ENCODE peak calls at places on chromosomes 16 and 17, in six cellular contexts. One of them, this sample, is unnamed.

GRCh38 chr16:29674188-29674587 is 4.8 kb upstream of the QPRT start:
- DNase-seq in lower lobe of right lung: peak; percentile 61
- DNase-seq in ovary: peak; percentile 91
- DNase-seq in fibroblast of villous mesenchyme: peak; percentile 59
- DNase-seq in body of pancreas: peak; percentile 24
- DNase-seq in GM12864: no peak
- DNase-seq in this sample: no peak

GRCh38 chr17:29763273-29763672 is 140.6 kb upstream of the CORO6 start:
- DNase-seq in ovary: no peak
- DNase-seq in lower lobe of right lung: no peak
- DNase-seq in GM12864: no peak
- DNase-seq in fibroblast of villous mesenchyme: no peak
- DNase-seq in body of pancreas: no peak
- DNase-seq in this sample: no peak

GRCh38 chr16:59192551-59193199 is 458.6 kb upstream of the GOT2 start:
- DNase-seq in lower lobe of right lung: no peak
- DNase-seq in ovary: no peak
- DNase-seq in body of pancreas: no peak
- DNase-seq in GM12864: peak; percentile 3
- DNase-seq in fibroblast of villous mesenchyme: no peak
- DNase-seq in this sample: no peak

GRCh38 chr16:72372082-72372615 is 200.2 kb upstream of the PMFBP1 start:
- DNase-seq in GM12864: no peak
- DNase-seq in lower lobe of right lung: no peak
- DNase-seq in fibroblast of villous mesenchyme: no peak
- DNase-seq in body of pancreas: no peak
- DNase-seq in ovary: no peak
- DNase-seq in this sample: no peak

GRCh38 chr17:51761105-51761504 is 397.4 kb downstream of the CA10 start:
- DNase-seq in fibroblast of villous mesenchyme: no peak
- DNase-seq in lower lobe of right lung: no peak
- DNase-seq in GM12864: no peak
- DNase-seq in ovary: no peak
- DNase-seq in body of pancreas: no peak
- DNase-seq in this sample: no peak

GRCh38 chr17:79993390-79994221 is 42.1 kb downstream of the TBC1D16 start:
- DNase-seq in lower lobe of right lung: peak; percentile 85
- DNase-seq in GM12864: no peak
- DNase-seq in ovary: peak; percentile 87
- DNase-seq in body of pancreas: peak; percentile 82
- DNase-seq in fibroblast of villous mesenchyme: peak; percentile 98
- DNase-seq in this sample: peak; percentile 98

GRCh38 chr17:44323359-44324091 is 1.1 kb downstream of the SLC25A39 start:
- DNase-seq in lower lobe of right lung: no peak
- DNase-seq in body of pancreas: no peak
- DNase-seq in fibroblast of villous mesenchyme: no peak
- DNase-seq in ovary: no peak
- DNase-seq in GM12864: no peak
- DNase-seq in this sample: peak; percentile 85

GRCh38 chr16:17302620-17303019 is 168.1 kb downstream of the XYLT1 start:
- DNase-seq in lower lobe of right lung: no peak
- DNase-seq in GM12864: no peak
- DNase-seq in fibroblast of villous mesenchyme: no peak
- DNase-seq in ovary: no peak
- DNase-seq in body of pancreas: no peak
- DNase-seq in this sample: no peak

GRCh38 chr17:5297245-5297644 is 15.2 kb downstream of the RABEP1 start:
- DNase-seq in ovary: no peak
- DNase-seq in GM12864: no peak
- DNase-seq in body of pancreas: no peak
- DNase-seq in fibroblast of villous mesenchyme: no peak
- DNase-seq in lower lobe of right lung: no peak
- DNase-seq in this sample: no peak

GRCh38 chr17:30279156-30279555 is 12.6 kb downstream of the BLMH start:
- DNase-seq in fibroblast of villous mesenchyme: no peak
- DNase-seq in ovary: no peak
- DNase-seq in body of pancreas: no peak
- DNase-seq in GM12864: no peak
- DNase-seq in lower lobe of right lung: no peak
- DNase-seq in this sample: no peak

GRCh38 chr17:79022507-79022991 is 1.4 kb upstream of the C1QTNF1 start:
- DNase-seq in body of pancreas: no peak
- DNase-seq in fibroblast of villous mesenchyme: peak; percentile 42
- DNase-seq in lower lobe of right lung: peak; percentile 71
- DNase-seq in ovary: peak; percentile 42
- DNase-seq in GM12864: no peak
- DNase-seq in this sample: peak; percentile 45

GRCh38 chr16:47197536-47198179 is 53.9 kb upstream of the NETO2 start:
- DNase-seq in GM12864: no peak
- DNase-seq in body of pancreas: no peak
- DNase-seq in ovary: no peak
- DNase-seq in fibroblast of villous mesenchyme: peak; percentile 28
- DNase-seq in lower lobe of right lung: no peak
- DNase-seq in this sample: no peak

GRCh38 chr17:19311421-19312215 is 50.9 kb downstream of the B9D1 start:
- DNase-seq in body of pancreas: no peak
- DNase-seq in fibroblast of villous mesenchyme: no peak
- DNase-seq in ovary: no peak
- DNase-seq in GM12864: no peak
- DNase-seq in lower lobe of right lung: peak; percentile 37
- DNase-seq in this sample: peak; percentile 82

GRCh38 chr16:53753431-53753830 is 49.5 kb downstream of the FTO start:
- DNase-seq in body of pancreas: no peak
- DNase-seq in fibroblast of villous mesenchyme: no peak
- DNase-seq in GM12864: no peak
- DNase-seq in lower lobe of right lung: no peak
- DNase-seq in ovary: no peak
- DNase-seq in this sample: no peak

GRCh38 chr16:73057369-73058210 is 9.7 kb upstream of the ZFHX3 start:
- DNase-seq in body of pancreas: peak; percentile 68
- DNase-seq in lower lobe of right lung: peak; percentile 63
- DNase-seq in GM12864: no peak
- DNase-seq in ovary: peak; percentile 61
- DNase-seq in fibroblast of villous mesenchyme: peak; percentile 40
- DNase-seq in this sample: peak; percentile 95

GRCh38 chr17:35089846-35090193 is 26.3 kb upstream of the RFFL start:
- DNase-seq in ovary: peak; percentile 23
- DNase-seq in body of pancreas: no peak
- DNase-seq in GM12864: no peak
- DNase-seq in lower lobe of right lung: peak; percentile 54
- DNase-seq in fibroblast of villous mesenchyme: peak; percentile 39
- DNase-seq in this sample: peak; percentile 69

GRCh38 chr16:62194828-62195227 is 158.6 kb upstream of the CDH8 start:
- DNase-seq in lower lobe of right lung: no peak
- DNase-seq in fibroblast of villous mesenchyme: no peak
- DNase-seq in ovary: no peak
- DNase-seq in GM12864: no peak
- DNase-seq in body of pancreas: no peak
- DNase-seq in this sample: peak; percentile 6

GRCh38 chr17:73476890-73477350 is 165.1 kb upstream of the CDC42EP4 start:
- DNase-seq in lower lobe of right lung: no peak
- DNase-seq in fibroblast of villous mesenchyme: no peak
- DNase-seq in body of pancreas: no peak
- DNase-seq in ovary: no peak
- DNase-seq in GM12864: no peak
- DNase-seq in this sample: peak; percentile 27

GRCh38 chr16:53726625-53727024 is 22.7 kb downstream of the FTO start:
- DNase-seq in lower lobe of right lung: no peak
- DNase-seq in body of pancreas: no peak
- DNase-seq in fibroblast of villous mesenchyme: no peak
- DNase-seq in GM12864: no peak
- DNase-seq in ovary: no peak
- DNase-seq in this sample: no peak

GRCh38 chr17:28384281-28385036 is 13.0 kb downstream of the SARM1 start:
- DNase-seq in fibroblast of villous mesenchyme: no peak
- DNase-seq in body of pancreas: peak; percentile 93
- DNase-seq in lower lobe of right lung: peak; percentile 88
- DNase-seq in ovary: no peak
- DNase-seq in GM12864: no peak
- DNase-seq in this sample: no peak

GRCh38 chr17:3271072-3271848 is 26.9 kb downstream of the OR3A1 start:
- DNase-seq in body of pancreas: no peak
- DNase-seq in ovary: no peak
- DNase-seq in GM12864: no peak
- DNase-seq in fibroblast of villous mesenchyme: no peak
- DNase-seq in lower lobe of right lung: no peak
- DNase-seq in this sample: no peak

GRCh38 chr17:62562656-62563055 is 64.8 kb upstream of the MRC2 start:
- DNase-seq in fibroblast of villous mesenchyme: peak; percentile 71
- DNase-seq in body of pancreas: no peak
- DNase-seq in lower lobe of right lung: no peak
- DNase-seq in ovary: no peak
- DNase-seq in GM12864: no peak
- DNase-seq in this sample: no peak

DNA sequence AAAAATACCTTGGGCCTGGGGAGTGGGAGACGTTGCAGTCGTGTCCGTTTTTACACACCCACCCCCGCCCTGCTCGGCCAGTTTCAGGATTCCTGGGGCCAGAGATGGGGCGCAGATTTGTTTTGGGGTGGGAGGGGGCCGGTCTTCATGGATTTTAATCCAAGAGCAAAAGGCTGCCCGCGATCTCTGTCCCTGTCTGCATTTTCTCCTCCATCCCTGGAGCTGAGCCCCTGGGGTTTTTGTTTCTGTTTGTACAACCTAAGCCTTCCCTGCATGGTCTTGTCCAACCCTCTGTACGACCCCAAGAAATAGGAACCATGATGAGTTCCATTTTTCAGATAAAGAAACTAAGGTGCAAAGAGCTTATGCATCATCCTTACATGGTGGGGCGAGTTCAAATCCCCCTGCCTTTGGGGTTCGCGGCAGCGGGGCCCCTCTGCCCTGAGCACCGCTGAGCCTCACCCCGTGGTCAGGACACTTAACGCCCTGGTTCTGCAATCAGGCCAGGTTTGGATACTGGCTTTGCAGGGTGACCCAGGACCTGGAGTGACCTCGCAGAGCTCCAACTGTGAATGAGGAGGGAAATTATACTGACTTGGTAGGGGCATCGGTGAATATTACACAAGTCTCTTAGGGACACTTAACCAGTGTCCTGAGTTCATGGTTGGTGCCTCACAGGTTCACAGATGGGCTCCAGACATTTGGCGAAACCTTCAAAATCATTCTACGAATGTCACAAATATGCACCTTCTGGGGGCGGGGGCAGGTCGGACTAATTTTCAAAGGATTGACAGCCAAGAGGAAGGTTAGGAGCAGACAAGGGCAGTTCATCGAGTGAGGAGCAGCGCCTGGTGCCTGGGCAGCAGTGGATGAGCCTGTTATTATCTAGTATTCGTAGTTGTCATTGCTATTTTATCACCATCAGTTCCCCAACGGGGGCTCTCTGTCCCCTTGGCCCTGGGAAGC is 4.1 kb upstream of the FOXF1 start:
- DNase-seq in GM12864: no peak
- DNase-seq in body of pancreas: no peak
- DNase-seq in fibroblast of villous mesenchyme: no peak
- DNase-seq in lower lobe of right lung: no peak
- DNase-seq in ovary: no peak
- DNase-seq in this sample: peak; percentile 79
- H3K4me3 ChIP-seq in GM12864: no peak overlapping the region
- H3K4me3 ChIP-seq in body of pancreas: no peak overlapping the region
- H3K4me3 ChIP-seq in fibroblast of villous mesenchyme: peak overlapping the region; percentile 96
- H3K4me3 ChIP-seq in lower lobe of right lung: peak overlapping the region; percentile 66
- H3K4me3 ChIP-seq in ovary: no peak overlapping the region
- H3K4me3 ChIP-seq in this sample: no peak overlapping the region

GRCh38 chr17:21029032-21029431 is 13.8 kb downstream of the USP22 start:
- DNase-seq in GM12864: no peak
- DNase-seq in body of pancreas: peak; percentile 54
- DNase-seq in ovary: no peak
- DNase-seq in fibroblast of villous mesenchyme: peak; percentile 88
- DNase-seq in lower lobe of right lung: no peak
- DNase-seq in this sample: no peak

GRCh38 chr17:21028192-21028591 is 14.6 kb downstream of the USP22 start:
- DNase-seq in GM12864: no peak
- DNase-seq in ovary: no peak
- DNase-seq in lower lobe of right lung: no peak
- DNase-seq in body of pancreas: no peak
- DNase-seq in fibroblast of villous mesenchyme: no peak
- DNase-seq in this sample: no peak

GRCh38 chr17:21031756-21032396 is 10.9 kb downstream of the USP22 start:
- DNase-seq in GM12864: no peak
- DNase-seq in ovary: no peak
- DNase-seq in fibroblast of villous mesenchyme: no peak
- DNase-seq in lower lobe of right lung: no peak
- DNase-seq in body of pancreas: no peak
- DNase-seq in this sample: no peak

GRCh38 chr17:21029515-21029914 is 13.3 kb downstream of the USP22 start:
- DNase-seq in body of pancreas: peak; percentile 28
- DNase-seq in ovary: no peak
- DNase-seq in fibroblast of villous mesenchyme: no peak
- DNase-seq in GM12864: no peak
- DNase-seq in lower lobe of right lung: no peak
- DNase-seq in this sample: no peak

DNA sequence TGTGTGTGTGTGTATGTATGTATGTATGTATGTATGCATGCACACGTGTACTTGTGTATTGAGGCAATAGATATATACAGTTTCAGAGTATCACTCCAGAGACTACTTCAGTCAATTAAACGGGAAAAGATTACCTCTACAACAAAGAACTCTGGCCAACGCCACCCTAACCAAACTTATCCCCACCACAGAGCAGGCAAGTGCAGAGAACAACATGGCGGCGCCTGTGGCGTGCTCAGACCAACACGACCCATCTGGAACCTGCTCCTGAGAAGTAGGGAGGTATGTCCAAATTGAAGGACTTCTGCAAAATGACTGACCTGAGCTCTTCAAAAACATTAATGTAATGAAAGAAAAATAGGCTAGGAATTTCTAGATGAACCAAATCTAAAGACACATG is 12.4 kb downstream of the USP22 start:
- DNase-seq in GM12864: no peak
- DNase-seq in lower lobe of right lung: no peak
- DNase-seq in ovary: no peak
- DNase-seq in fibroblast of villous mesenchyme: no peak
- DNase-seq in body of pancreas: no peak
- DNase-seq in this sample: no peak
- H3K4me3 ChIP-seq in GM12864: no peak overlapping the region
- H3K4me3 ChIP-seq in lower lobe of right lung: no peak overlapping the region
- H3K4me3 ChIP-seq in ovary: no peak overlapping the region
- H3K4me3 ChIP-seq in fibroblast of villous mesenchyme: no peak overlapping the region
- H3K4me3 ChIP-seq in body of pancreas: no peak overlapping the region
- H3K4me3 ChIP-seq in this sample: no peak overlapping the region

GRCh38 chr17:41937970-41938851 is 7.8 kb downstream of the ODAD4 start:
- DNase-seq in ovary: no peak
- DNase-seq in lower lobe of right lung: no peak
- DNase-seq in body of pancreas: peak; percentile 87
- DNase-seq in GM12864: no peak
- DNase-seq in fibroblast of villous mesenchyme: no peak
- DNase-seq in this sample: no peak
- H3K4me3 ChIP-seq in ovary: no peak overlapping the region
- H3K4me3 ChIP-seq in lower lobe of right lung: no peak overlapping the region
- H3K4me3 ChIP-seq in body of pancreas: no peak overlapping the region
- H3K4me3 ChIP-seq in GM12864: no peak overlapping the region
- H3K4me3 ChIP-seq in fibroblast of villous mesenchyme: no peak overlapping the region
- H3K4me3 ChIP-seq in this sample: no peak overlapping the region

DNA sequence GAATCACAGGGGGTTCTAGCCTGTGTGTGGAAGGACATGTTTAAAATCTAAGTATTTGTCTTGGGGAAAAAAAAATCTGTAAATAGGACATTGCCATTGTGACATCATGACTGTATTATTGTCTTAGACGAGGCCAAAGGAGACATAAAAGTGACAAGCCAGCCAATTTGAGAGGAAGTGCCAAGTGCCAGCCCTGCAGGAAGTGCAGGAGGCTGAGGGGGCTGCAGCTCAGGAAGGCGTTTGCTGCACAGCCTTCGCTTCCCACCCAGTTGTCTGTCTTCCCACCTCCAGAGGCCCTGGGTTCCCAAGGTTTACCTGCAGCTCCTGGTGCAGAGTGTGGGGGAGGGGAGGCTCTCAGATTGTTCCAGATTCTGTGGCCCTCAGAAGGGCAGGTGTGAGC is 1.3 kb downstream of the ADCY7 start:
- DNase-seq in ovary: no peak
- DNase-seq in body of pancreas: no peak
- DNase-seq in fibroblast of villous mesenchyme: no peak
- DNase-seq in GM12864: no peak
- DNase-seq in lower lobe of right lung: peak; percentile 51
- DNase-seq in this sample: peak; percentile 58
- H3K4me3 ChIP-seq in ovary: no peak overlapping the region
- H3K4me3 ChIP-seq in body of pancreas: no peak overlapping the region
- H3K4me3 ChIP-seq in fibroblast of villous mesenchyme: no peak overlapping the region
- H3K4me3 ChIP-seq in GM12864: peak overlapping the region; percentile 71
- H3K4me3 ChIP-seq in lower lobe of right lung: peak overlapping the region; percentile 58
- H3K4me3 ChIP-seq in this sample: no peak overlapping the region

This sample was measured in osteoblast.